ENCODE peak calls at places on chromosomes 1 and 21, in four cellular contexts. B is A549, L is prostate gland, X is neural progenitor cell. I is an unnamed sample. For H3K4me1, the result is how much of the 10 kb centered on the place peaks cover.

GRCh38 chr1:63461661-63462230 is 61.3 kb downstream of the ITGB3BP start:
- DNase-seq in B (no peak), L (no peak), X (no peak), I (no peak)

GRCh38 chr21:33023574-33024277 is 2.0 kb upstream of the OLIG2 start:
- DNase-seq in B (no peak), L (no peak), X (peak), I (no peak)

GRCh38 chr21:35093514-35093913 is 44.4 kb upstream of the RUNX1 start:
- DNase-seq in B (no peak), L (no peak), X (no peak), I (no peak)

GRCh38 chr1:36595921-36596320 is 113.2 kb upstream of the CSF3R start:
- DNase-seq in B (no peak), L (no peak), X (no peak), I (no peak)

GRCh38 chr1:211215577-211215976 is 43.6 kb upstream of the RCOR3 start:
- DNase-seq in B (no peak), L (no peak), X (no peak), I (no peak)

GRCh38 chr1:180507826-180508724 is 5.7 kb upstream of the ACBD6 start:
- DNase-seq in B (no peak), L (no peak), X (no peak), I (no peak)

GRCh38 chr1:61082336-61083013 is at the start of gene NFIA:
- DNase-seq in B (peak), L (no peak), X (no peak), I (peak)

GRCh38 chr1:110565565-110565964 is 40.6 kb downstream of the KCNA2 start:
- DNase-seq in B (no peak), L (no peak), X (peak), I (no peak)

GRCh38 chr1:212288614-212289013 is 3.4 kb downstream of the PPP2R5A start:
- DNase-seq in B (no peak), L (no peak), X (no peak), I (no peak)

GRCh38 chr1:230772457-230773395 is 25.5 kb downstream of the CAPN9 start:
- DNase-seq in B (peak), L (peak), X (peak), I (no peak)

GRCh38 chr21:42332557-42332956 is 17.3 kb upstream of the TFF3 start:
- DNase-seq in B (no peak), L (no peak), X (no peak), I (no peak)

GRCh38 chr1:226691257-226691656 is 47.8 kb downstream of the ITPKB start:
- DNase-seq in B (no peak), L (no peak), X (no peak), I (no peak)

GRCh38 chr1:7302873-7303272 is 468.2 kb upstream of the VAMP3 start:
- DNase-seq in B (peak), L (no peak), X (no peak), I (no peak)

GRCh38 chr1:183180634-183181056 is 5.4 kb upstream of the LAMC2 start:
- DNase-seq in B (peak), L (no peak), X (no peak), I (peak)

GRCh38 chr1:2288816-2289536 is 60.9 kb downstream of the SKI start:
- DNase-seq in B (no peak), L (no peak), X (no peak), I (no peak)

GRCh38 chr21:39168800-39169199 is 14.5 kb downstream of the PSMG1 start:
- DNase-seq in B (no peak), L (no peak), X (no peak), I (no peak)

GRCh38 chr1:201639826-201640225 is 100.9 kb downstream of the NAV1 start:
- DNase-seq in B (no peak), L (no peak), X (no peak), I (no peak)
- H3K4me1 ChIP-seq in B (under half), L (under half), X (under half), I (under half)

DNA sequence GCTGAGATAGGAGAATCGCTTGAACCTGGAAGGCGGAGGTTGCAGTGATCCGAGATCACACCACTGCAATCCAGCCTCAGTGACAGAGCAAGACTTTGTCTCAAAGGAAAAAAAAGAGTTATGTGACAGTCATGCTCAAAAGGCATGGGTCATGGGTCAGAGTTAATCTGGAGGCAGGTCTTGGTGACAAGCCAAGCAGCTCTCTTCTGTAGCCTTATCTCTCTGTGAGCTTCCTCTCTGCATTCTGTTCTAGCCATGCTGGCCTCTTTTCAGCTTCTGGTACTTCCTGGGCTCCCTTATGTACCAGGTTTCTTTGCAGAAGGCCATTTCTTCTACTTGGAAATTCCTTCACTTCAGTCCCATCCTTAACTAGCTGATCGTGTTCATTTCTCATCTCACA is 63.6 kb downstream of the NGF start:
- DNase-seq in B (no peak), L (no peak), X (no peak), I (no peak)
- H3K4me1 ChIP-seq in B (under half), L (under half), X (under half), I (under half)

DNA sequence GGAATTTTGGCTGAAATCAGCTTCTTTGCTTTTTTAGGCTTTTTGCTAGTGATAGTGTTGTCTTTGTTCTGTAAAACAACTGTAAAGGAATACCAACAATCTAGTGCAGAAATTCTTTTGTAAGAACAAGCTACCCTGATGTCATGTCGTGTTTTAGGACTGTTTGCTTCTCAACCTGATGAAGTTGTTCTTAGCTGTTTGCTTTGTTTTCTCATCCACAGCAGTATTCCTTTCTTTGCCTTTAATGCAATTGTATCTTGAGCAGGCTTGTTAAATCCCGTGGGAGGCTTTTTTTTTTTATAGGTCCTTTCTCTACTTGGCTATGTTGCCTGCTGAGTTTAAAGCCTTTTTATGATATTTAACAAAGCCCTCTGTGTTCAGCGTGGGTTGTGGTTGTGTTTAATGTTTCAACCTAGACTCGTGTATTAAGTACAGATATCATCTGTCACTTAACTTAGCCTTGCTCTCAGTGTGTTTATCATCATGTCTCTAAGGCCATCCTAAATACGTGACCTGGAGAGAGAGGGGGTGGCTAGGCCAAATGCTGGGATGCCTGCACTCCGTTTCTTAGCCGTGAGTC is 31.6 kb downstream of the ADARB1 start:
- DNase-seq in B (no peak), L (no peak), X (no peak), I (no peak)
- H3K4me1 ChIP-seq in B (under half), L (under half), X (under half), I (under half)

DNA sequence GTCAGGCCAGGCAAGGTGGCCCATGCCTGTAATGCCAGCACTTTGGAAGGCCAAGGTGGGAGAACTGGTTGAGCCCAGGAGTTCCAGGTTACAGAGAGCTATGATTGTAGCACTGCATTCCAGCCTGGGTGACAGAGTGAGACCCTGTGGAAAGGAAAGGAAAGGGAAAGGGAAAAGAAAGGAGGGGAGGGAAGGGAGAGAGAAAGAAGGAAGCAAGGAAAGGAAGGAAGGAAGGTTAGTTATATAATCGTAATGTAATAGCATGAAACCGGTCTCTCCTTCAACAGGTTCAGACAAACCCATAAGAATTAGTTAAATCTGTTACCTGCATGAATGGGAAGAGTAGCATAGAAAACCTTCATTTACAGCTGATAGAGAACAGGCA is 1.2 kb upstream of the PAQR7 start:
- DNase-seq in B (no peak), L (no peak), X (no peak), I (no peak)
- H3K4me1 ChIP-seq in B (under half), L (under half), X (under half), I (under half)

GRCh38 chr1:22075718-22076117 is 23.2 kb downstream of the CDC42 start:
- DNase-seq in B (no peak), L (no peak), X (no peak), I (no peak)
- H3K4me1 ChIP-seq in B (under half), L (under half), X (under half), I (under half)

GRCh38 chr1:43542515-43543458 is 12.1 kb downstream of the PTPRF start:
- DNase-seq in B (no peak), L (no peak), X (no peak), I (no peak)

GRCh38 chr1:43541721-43542401 is 11.2 kb downstream of the PTPRF start:
- DNase-seq in B (no peak), L (peak), X (no peak), I (peak)

GRCh38 chr1:43539726-43540434 is 9.2 kb downstream of the PTPRF start:
- DNase-seq in B (no peak), L (no peak), X (no peak), I (peak)

GRCh38 chr1:43540653-43541071 is 10.0 kb downstream of the PTPRF start:
- DNase-seq in B (no peak), L (no peak), X (no peak), I (peak)

DNA sequence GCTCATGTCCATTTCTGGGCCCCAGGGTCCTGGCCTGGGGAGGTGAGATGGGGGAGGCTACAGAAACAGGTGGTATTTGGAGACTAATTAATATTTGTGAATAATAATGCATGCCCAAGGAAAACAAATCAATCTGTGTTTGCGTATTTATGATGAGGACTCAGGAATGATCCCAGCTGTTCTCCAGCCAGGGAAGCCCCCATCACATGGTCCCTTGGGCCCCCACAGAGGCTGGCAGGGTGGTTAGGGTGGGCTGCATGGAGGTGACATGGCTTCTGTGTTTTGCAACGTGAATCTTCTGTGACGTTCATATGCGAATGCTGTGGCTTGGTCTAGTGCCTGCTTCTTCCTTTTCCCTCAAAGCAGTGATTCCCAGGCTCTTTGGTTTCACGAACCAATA is 10.5 kb downstream of the PTPRF start:
- DNase-seq in B (no peak), L (no peak), X (no peak), I (peak)
- H3K4me1 ChIP-seq in B (under half), L (half or more), X (under half), I (under half)

GRCh38 chr1:54376085-54377039 is 29.8 kb downstream of the SSBP3 start:
- DNase-seq in B (no peak), L (no peak), X (no peak), I (no peak)
- H3K4me1 ChIP-seq in B (under half), L (under half), X (half or more), I (under half)

DNA sequence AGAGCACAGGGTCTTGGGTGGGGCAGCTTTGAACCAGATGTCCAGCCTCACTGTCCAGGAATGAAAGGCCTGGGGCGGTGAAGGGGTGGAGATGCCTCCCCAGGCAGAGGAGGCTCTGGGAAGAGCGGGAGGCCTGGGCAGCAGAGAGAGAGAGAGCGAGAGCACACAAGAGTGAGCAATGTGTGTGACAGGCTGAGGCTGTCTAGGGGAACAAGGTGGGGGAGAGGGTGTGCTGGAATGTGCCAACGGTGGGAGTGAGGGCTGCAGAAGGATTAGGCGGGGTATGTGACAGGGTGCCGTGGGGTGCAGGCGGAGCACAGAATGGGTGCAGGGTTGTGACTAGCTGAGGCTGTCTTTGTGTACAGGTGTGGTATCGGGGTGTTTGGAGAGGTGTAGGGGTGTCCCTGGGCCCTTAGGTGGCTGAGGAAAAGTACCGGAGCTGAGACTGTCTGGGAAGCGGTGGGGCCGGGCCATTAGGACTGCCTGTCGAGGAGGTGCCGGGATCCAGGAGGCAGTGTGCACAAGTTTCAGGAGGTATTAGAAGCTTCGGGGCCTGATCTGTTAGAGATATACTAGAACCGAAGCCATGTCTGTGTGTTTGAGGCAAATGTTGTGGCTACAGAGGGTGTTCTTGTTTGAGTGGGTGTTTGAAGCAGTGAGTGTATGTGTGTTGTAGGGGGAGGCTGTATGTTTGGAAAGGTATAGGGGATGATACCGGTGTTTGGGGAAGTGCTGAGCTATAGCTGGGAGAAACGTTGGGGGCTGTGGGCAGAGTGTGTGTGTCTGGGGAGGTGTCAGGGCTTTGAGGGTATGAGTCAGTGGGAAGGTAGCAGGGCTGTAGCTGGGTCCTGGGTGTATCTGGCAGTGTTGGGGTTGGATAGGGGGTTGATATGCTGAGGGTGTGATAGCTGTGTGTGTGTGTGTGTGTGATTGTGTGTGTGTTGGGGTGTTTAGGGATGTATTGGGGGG is 9.1 kb downstream of the AHDC1 start:
- DNase-seq in B (no peak), L (no peak), X (peak), I (no peak)
- H3K4me1 ChIP-seq in B (half or more), L (under half), X (half or more), I (under half)

GRCh38 chr1:5620997-5621396 is 371.2 kb downstream of the NPHP4 start:
- DNase-seq in B (peak), L (no peak), X (peak), I (no peak)

GRCh38 chr1:5620418-5620817 is 371.8 kb downstream of the NPHP4 start:
- DNase-seq in B (no peak), L (no peak), X (no peak), I (no peak)

GRCh38 chr1:5623399-5623798 is 368.8 kb downstream of the NPHP4 start:
- DNase-seq in B (no peak), L (no peak), X (no peak), I (no peak)

GRCh38 chr1:5622412-5622811 is 369.8 kb downstream of the NPHP4 start:
- DNase-seq in B (no peak), L (no peak), X (no peak), I (no peak)

GRCh38 chr1:5621692-5622091 is 370.5 kb downstream of the NPHP4 start:
- DNase-seq in B (no peak), L (no peak), X (no peak), I (no peak)
- H3K4me1 ChIP-seq in B (under half), L (under half), X (under half), I (under half)